ENCODE peak calls at places on chromosomes 3 and 15, in nine cellular contexts. V is heart left ventricle; L is brain microvascular endothelial cell; P is psoas muscle; B is GM06990; H is GM23338; I is BE2C; Z is heart right ventricle; T is effector memory CD4-positive, alpha-beta T cell. K is an unnamed sample.

GRCh38 chr3:32443471-32443870 is 51.8 kb downstream of the CMTM7 start:
- DNase-seq in T (no peak), V (no peak), L (peak; percentile 53), Z (no peak), P (no peak), I (no peak), H (no peak), B (no peak), K (no peak)

GRCh38 chr3:112514527-112515128 is 15.4 kb upstream of the BTLA start:
- DNase-seq in I (no peak), B (peak; percentile 60), L (peak; percentile 7), Z (no peak), H (no peak), T (no peak), P (no peak), V (no peak), K (no peak)

GRCh38 chr3:110318108-110318507 is 753.5 kb upstream of the NECTIN3 start:
- DNase-seq in L (no peak), I (no peak), T (no peak), P (no peak), Z (no peak), V (no peak), B (no peak), H (no peak), K (no peak)

GRCh38 chr3:192409203-192409837 is 318.0 kb downstream of the FGF12 start:
- DNase-seq in V (peak; percentile 59), P (peak; percentile 39), B (no peak), I (no peak), H (peak; percentile 72), T (no peak), Z (peak; percentile 49), L (no peak), K (no peak)

GRCh38 chr3:1532935-1533606 is 440.2 kb downstream of the CNTN6 start:
- DNase-seq in V (no peak), P (no peak), Z (no peak), H (no peak), I (no peak), T (no peak), B (no peak), L (no peak), K (no peak)

GRCh38 chr3:184343200-184343876 is 5.9 kb downstream of the FAM131A start:
- DNase-seq in T (no peak), P (no peak), I (no peak), Z (no peak), L (no peak), V (no peak), H (no peak), B (no peak), K (no peak)

GRCh38 chr3:72391659-72392058 is 456.6 kb downstream of the SHQ1 start:
- DNase-seq in L (no peak), Z (no peak), B (no peak), V (no peak), T (no peak), P (no peak), I (no peak), H (no peak), K (no peak)

GRCh38 chr15:86060614-86061125 is 19.0 kb upstream of the AGBL1 start:
- DNase-seq in V (no peak), Z (no peak), I (no peak), L (no peak), T (no peak), H (no peak), P (no peak), B (no peak), K (no peak)

GRCh38 chr3:131794766-131795381 is 239.9 kb downstream of the CPNE4 start:
- DNase-seq in Z (peak; percentile 27), P (no peak), V (peak; percentile 20), H (peak; percentile 82), T (no peak), L (peak; percentile 54), B (peak; percentile 19), I (peak; percentile 57), K (no peak)

GRCh38 chr15:76439542-76439941 is 103.0 kb downstream of the ISL2 start:
- DNase-seq in I (no peak), Z (no peak), P (no peak), H (peak; percentile 84), B (no peak), V (no peak), T (no peak), L (no peak), K (no peak)

GRCh38 chr3:188978772-188979171 is 193.0 kb upstream of the TPRG1 start:
- DNase-seq in B (no peak), P (no peak), L (peak; percentile 55), V (peak; percentile 48), Z (peak; percentile 51), H (peak; percentile 4), I (no peak), T (no peak), K (no peak)

GRCh38 chr15:71003314-71003713 is 110.7 kb downstream of the LRRC49 start:
- DNase-seq in L (peak; percentile 27), H (no peak), Z (no peak), T (no peak), P (no peak), I (no peak), B (no peak), V (no peak), K (no peak)

GRCh38 chr15:76310470-76311070 is 699 bp downstream of the ETFA start:
- DNase-seq in I (peak; percentile 28), L (no peak), H (no peak), Z (no peak), P (no peak), T (no peak), V (no peak), B (no peak), K (no peak)

GRCh38 chr3:159077860-159078259 is 276.0 kb downstream of the MFSD1 start:
- DNase-seq in I (no peak), P (no peak), T (no peak), V (no peak), H (no peak), L (peak; percentile 59), Z (no peak), B (no peak), K (no peak)

GRCh38 chr3:47714606-47715005 is 67.1 kb downstream of the SMARCC1 start:
- DNase-seq in T (no peak), L (no peak), I (no peak), B (no peak), Z (no peak), V (no peak), H (no peak), P (no peak), K (no peak)

GRCh38 chr3:61983479-61983878 is 389.9 kb downstream of the FEZF2 start:
- DNase-seq in Z (no peak), I (no peak), B (no peak), V (no peak), L (no peak), H (no peak), T (no peak), P (no peak), K (no peak)

GRCh38 chr3:126954141-126954845 is 28.6 kb upstream of the PLXNA1 start:
- DNase-seq in I (no peak), Z (no peak), T (no peak), B (no peak), V (no peak), H (no peak), P (no peak), L (no peak), K (no peak)

GRCh38 chr3:44914936-44915335 is 40.5 kb downstream of the TGM4 start:
- DNase-seq in T (no peak), V (no peak), I (no peak), Z (no peak), H (peak; percentile 60), B (no peak), L (no peak), P (no peak), K (no peak)

GRCh38 chr3:147369231-147369630 is 37.1 kb downstream of the ZIC4 start:
- DNase-seq in P (no peak), T (no peak), Z (no peak), H (no peak), V (no peak), B (no peak), L (no peak), I (no peak), K (no peak)
- H3K27me3 ChIP-seq in P (peaks cover 95% of the 10 kb centered on the region), T (peaks cover 7% of the 10 kb centered on the region), Z (peaks cover 100% of the 10 kb centered on the region), H (peaks cover 99% of the 10 kb centered on the region), V (peaks cover 95% of the 10 kb centered on the region), B (peaks cover 2% of the 10 kb centered on the region), L (peaks cover 6% of the 10 kb centered on the region), I (peaks cover 85% of the 10 kb centered on the region), K (peaks cover 74% of the 10 kb centered on the region)

DNA sequence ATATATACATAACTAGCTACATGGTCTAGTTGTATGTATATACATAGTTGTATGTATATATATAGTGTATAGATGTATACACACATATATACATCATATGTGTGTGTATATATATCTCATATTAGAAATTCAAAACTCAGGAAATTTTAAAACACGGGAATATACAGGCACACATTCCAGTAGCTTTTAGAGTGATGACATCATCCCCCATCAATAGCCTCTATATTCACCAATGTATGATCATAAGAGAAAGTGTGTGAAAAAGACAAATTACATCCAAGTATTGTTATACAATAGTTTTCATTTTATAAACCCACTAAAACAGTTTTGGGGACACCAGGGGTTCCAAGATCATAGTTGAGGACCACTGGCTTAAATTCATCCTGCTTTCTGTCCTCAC is 23.0 kb downstream of the SCN10A start:
- DNase-seq in H (no peak), B (no peak), Z (no peak), V (no peak), I (no peak), P (no peak), L (no peak), T (no peak), K (no peak)
- H3K27me3 ChIP-seq in H (no peaks in the 10 kb centered on the region), B (no peaks in the 10 kb centered on the region), Z (no peaks in the 10 kb centered on the region), V (peaks cover 4% of the 10 kb centered on the region), I (no peaks in the 10 kb centered on the region), P (peaks cover 3% of the 10 kb centered on the region), L (peaks cover 4% of the 10 kb centered on the region), T (no peaks in the 10 kb centered on the region), K (no peaks in the 10 kb centered on the region)

GRCh38 chr15:68877626-68878025 is 52.7 kb upstream of the SPESP1 start:
- DNase-seq in T (no peak), I (no peak), P (no peak), V (no peak), B (no peak), Z (no peak), H (no peak), L (no peak), K (no peak)
- H3K27me3 ChIP-seq in T (no peaks in the 10 kb centered on the region), I (peaks cover 4% of the 10 kb centered on the region), P (no peaks in the 10 kb centered on the region), V (no peaks in the 10 kb centered on the region), B (no peaks in the 10 kb centered on the region), Z (no peaks in the 10 kb centered on the region), H (peaks cover 15% of the 10 kb centered on the region), L (no peaks in the 10 kb centered on the region), K (no peaks in the 10 kb centered on the region)

DNA sequence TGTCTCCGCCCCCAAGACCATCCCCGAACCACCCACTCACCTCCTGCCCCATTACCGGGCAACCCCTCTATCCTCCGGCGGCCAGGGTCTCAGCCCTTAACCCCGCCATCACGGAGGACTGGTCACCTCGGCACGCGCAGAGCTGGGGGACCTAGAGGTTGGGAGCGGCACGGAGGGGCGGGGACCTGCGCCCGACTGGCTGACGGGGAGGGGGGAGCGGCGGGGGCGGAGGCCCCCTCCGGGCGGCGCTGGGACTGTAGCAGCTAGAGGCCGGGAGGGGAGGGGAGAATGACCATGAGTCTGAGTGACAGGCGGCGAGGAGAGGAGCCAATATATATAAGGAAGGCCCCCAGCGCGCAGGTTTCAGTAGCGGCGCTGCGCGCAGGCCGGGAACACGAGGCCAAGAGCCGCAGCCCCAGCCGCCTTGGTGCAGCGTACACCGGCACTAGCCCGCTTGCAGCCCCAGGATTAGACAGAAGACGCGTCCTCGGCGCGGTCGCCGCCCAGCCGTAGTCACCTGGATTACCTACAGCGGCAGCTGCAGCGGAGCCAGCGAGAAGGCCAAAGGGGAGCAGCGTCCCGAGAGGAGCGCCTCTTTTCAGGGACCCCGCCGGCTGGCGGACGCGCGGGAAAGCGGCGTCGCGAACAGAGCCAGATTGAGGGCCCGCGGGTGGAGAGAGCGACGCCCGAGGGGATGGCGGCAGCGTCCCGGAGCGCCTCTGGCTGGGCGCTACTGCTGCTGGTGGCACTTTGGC is at the start of gene DLL4:
- DNase-seq in B (peak; percentile 59), P (peak; percentile 56), Z (peak; percentile 89), V (peak; percentile 88), L (peak; percentile 40), I (peak; percentile 64), T (no peak), H (peak; percentile 92), K (peak; percentile 75)
- H3K27me3 ChIP-seq in B (peaks cover 4% of the 10 kb centered on the region), P (peaks cover 75% of the 10 kb centered on the region), Z (peaks cover 52% of the 10 kb centered on the region), V (peaks cover 51% of the 10 kb centered on the region), L (peaks cover 40% of the 10 kb centered on the region), I (peaks cover 39% of the 10 kb centered on the region), T (peaks cover 66% of the 10 kb centered on the region), H (peaks cover 96% of the 10 kb centered on the region), K (no peaks in the 10 kb centered on the region)